ENCODE peak calls at places on chromosomes 16 and 17, in five cellular contexts. A, N, S, L and X are unnamed samples.
A peak's percentile ranks its signal among the peaks of the same experiment; 100 is the strongest.

GRCh38 chr17:43006639-43007551 is at the start of gene IFI35:
- DNase-seq in A (peak; percentile 86), N (peak; percentile 76), S (peak; percentile 83), L (peak; percentile 89), X (peak; percentile 82)

GRCh38 chr17:76368545-76368944 is 14.8 kb upstream of the PRPSAP1 start:
- DNase-seq in A (no peak), N (no peak), S (no peak), L (no peak), X (no peak)

GRCh38 chr17:30376621-30377452 is 1.9 kb upstream of the CPD start:
- DNase-seq in A (peak; percentile 60), N (no peak), S (peak; percentile 15), L (no peak), X (peak; percentile 25)

GRCh38 chr16:1471569-1472194 is 3.1 kb downstream of the CLCN7 start:
- DNase-seq in A (no peak), N (no peak), S (no peak), L (no peak), X (no peak)

GRCh38 chr16:47888142-47888541 is 267.7 kb downstream of the ABCC12 start:
- DNase-seq in A (no peak), N (no peak), S (no peak), L (no peak), X (no peak)

GRCh38 chr17:5418858-5419355 is 555 bp downstream of the NUP88 start:
- DNase-seq in A (peak; percentile 52), N (peak; percentile 24), S (peak; percentile 11), L (peak; percentile 65), X (no peak)

GRCh38 chr17:36182176-36183000 is 6.0 kb upstream of the TBC1D3B start:
- DNase-seq in A (no peak), N (no peak), S (no peak), L (no peak), X (no peak)

GRCh38 chr17:48055531-48056245 is 7.5 kb downstream of the NFE2L1 start:
- DNase-seq in A (peak; percentile 58), N (no peak), S (no peak), L (peak; percentile 74), X (no peak)

GRCh38 chr17:14840616-14841231 is 424.4 kb downstream of the PMP22 start:
- DNase-seq in A (no peak), N (no peak), S (no peak), L (no peak), X (no peak)

GRCh38 chr16:67164599-67165061 is at the start of gene HSF4:
- DNase-seq in A (peak; percentile 30), N (no peak), S (peak; percentile 31), L (peak; percentile 48), X (peak; percentile 87)

GRCh38 chr17:55241097-55241496 is 23.7 kb upstream of the HLF start:
- DNase-seq in A (no peak), N (no peak), S (no peak), L (no peak), X (no peak)

GRCh38 chr16:86232496-86232895 is 277.8 kb upstream of the FOXF1 start:
- DNase-seq in A (no peak), N (no peak), S (no peak), L (no peak), X (no peak)

GRCh38 chr17:68868708-68869107 is 86.5 kb downstream of the ABCA8 start:
- DNase-seq in A (no peak), N (no peak), S (no peak), L (no peak), X (no peak)

GRCh38 chr16:79809376-79809775 is 208.8 kb upstream of the MAF start:
- DNase-seq in A (no peak), N (no peak), S (no peak), L (no peak), X (no peak)

GRCh38 chr16:66474750-66475199 is 47.7 kb downstream of the BEAN1 start:
- DNase-seq in A (peak; percentile 22), N (peak; percentile 21), S (no peak), L (no peak), X (no peak)

GRCh38 chr16:20899503-20900298 is 457 bp downstream of the DCUN1D3 start:
- DNase-seq in A (no peak), N (no peak), S (no peak), L (no peak), X (peak; percentile 37)